ENCODE peak calls at places on chromosome 19, in nine cellular contexts. J is choroid plexus epithelial cell, P is iris pigment epithelial cell, E is GM04504, F is esophagus squamous epithelium, V is non-pigmented ciliary epithelial cell, K is pons, S is hypothalamus, X is HTR-8/SVneo. M is an unnamed sample.

GRCh38 chr19:18697680-18698079 is 14.2 kb downstream of the CRTC1 start:
- DNase-seq in J (no peak), P (no peak), E (no peak), F (no peak), V (no peak), K (no peak), S (no peak), X (no peak), M (no peak)

GRCh38 chr19:11451942-11452813 is 16.7 kb downstream of the PRKCSH start:
- DNase-seq in J (peak), P (no peak), E (no peak), F (no peak), V (no peak), K (no peak), S (no peak), X (no peak), M (no peak)

GRCh38 chr19:45161715-45162463 is 1.1 kb upstream of the NKPD1 start:
- DNase-seq in J (peak), P (peak), E (no peak), F (no peak), V (no peak), K (no peak), S (no peak), X (no peak), M (no peak)

GRCh38 chr19:44278181-44278690 is 18.6 kb downstream of the ZNF233 start:
- DNase-seq in J (no peak), P (peak), E (no peak), F (no peak), V (no peak), K (no peak), S (no peak), X (no peak), M (no peak)

GRCh38 chr19:4717191-4717965 is 6.3 kb downstream of the DPP9 start:
- DNase-seq in J (peak), P (peak), E (no peak), F (no peak), V (peak), K (no peak), S (no peak), X (peak), M (no peak)

GRCh38 chr19:38778733-38779132 is 5.4 kb upstream of the LGALS7 start:
- DNase-seq in J (no peak), P (no peak), E (no peak), F (no peak), V (no peak), K (no peak), S (no peak), X (no peak), M (no peak)

GRCh38 chr19:6065685-6066365 is 44.5 kb downstream of the RFX2 start:
- DNase-seq in J (no peak), P (no peak), E (no peak), F (no peak), V (no peak), K (no peak), S (no peak), X (no peak), M (peak)

GRCh38 chr19:21046489-21046888 is 26.0 kb downstream of the ZNF430 start:
- DNase-seq in J (no peak), P (no peak), E (no peak), F (no peak), V (no peak), K (no peak), S (no peak), X (no peak), M (no peak)

GRCh38 chr19:1264801-1265610 is 4.1 kb upstream of the CIRBP start:
- DNase-seq in J (peak), P (peak), E (peak), F (no peak), V (no peak), K (no peak), S (no peak), X (peak), M (no peak)

GRCh38 chr19:4045597-4046361 is 20.9 kb downstream of the ZBTB7A start:
- DNase-seq in J (no peak), P (no peak), E (no peak), F (no peak), V (no peak), K (no peak), S (no peak), X (no peak), M (no peak)

GRCh38 chr19:56840452-56841193 is at the start of the genes PEG3 and ZIM2:
- DNase-seq in J (no peak), P (no peak), E (no peak), F (no peak), V (no peak), K (peak), S (peak), X (no peak), M (no peak)

GRCh38 chr19:48274173-48274572 is 4.3 kb downstream of the ZNF114 start:
- DNase-seq in J (no peak), P (no peak), E (no peak), F (no peak), V (no peak), K (no peak), S (no peak), X (peak), M (no peak)

GRCh38 chr19:13794388-13794751 is 873 bp upstream of the ZSWIM4 start:
- DNase-seq in J (peak), P (peak), E (peak), F (no peak), V (peak), K (no peak), S (no peak), X (peak), M (no peak)

GRCh38 chr19:30416375-30416774 is 44.2 kb downstream of the ZNF536 start:
- DNase-seq in J (no peak), P (no peak), E (no peak), F (no peak), V (no peak), K (no peak), S (no peak), X (no peak), M (no peak)

GRCh38 chr19:48415395-48415794 is 21.9 kb downstream of the GRIN2D start:
- DNase-seq in J (peak), P (peak), E (no peak), F (no peak), V (no peak), K (peak), S (no peak), X (no peak), M (peak)

GRCh38 chr19:5828661-5829566 is 10.6 kb downstream of the FUT6 start:
- DNase-seq in J (peak), P (peak), E (no peak), F (no peak), V (no peak), K (no peak), S (no peak), X (no peak), M (no peak)

GRCh38 chr19:5339470-5339949 is 1.1 kb downstream of the PTPRS start:
- DNase-seq in J (no peak), P (no peak), E (no peak), F (no peak), V (no peak), K (no peak), S (no peak), X (no peak), M (no peak)

GRCh38 chr19:14383898-14384669 is 2.8 kb downstream of the ADGRE5 start:
- DNase-seq in J (peak), P (peak), E (peak), F (no peak), V (no peak), K (peak), S (no peak), X (peak), M (peak)

GRCh38 chr19:53865918-53866696 is 1.6 kb upstream of the MYADM start:
- DNase-seq in J (peak), P (peak), E (no peak), F (no peak), V (no peak), K (peak), S (no peak), X (no peak), M (peak)

GRCh38 chr19:10915511-10916091 is 12.8 kb downstream of the YIPF2 start:
- DNase-seq in J (peak), P (peak), E (peak), F (no peak), V (no peak), K (no peak), S (no peak), X (peak), M (no peak)

GRCh38 chr19:14496849-14497346 is 971 bp upstream of the GIPC1 start:
- DNase-seq in J (no peak), P (no peak), E (no peak), F (no peak), V (no peak), K (peak), S (no peak), X (no peak), M (no peak)

GRCh38 chr19:1236566-1236965 is 1.2 kb downstream of the CBARP start:
- DNase-seq in J (no peak), P (no peak), E (no peak), F (no peak), V (no peak), K (no peak), S (no peak), X (no peak), M (no peak)

GRCh38 chr19:1041835-1042685 is 2.2 kb downstream of the ABCA7 start:
- DNase-seq in J (no peak), P (no peak), E (no peak), F (no peak), V (no peak), K (no peak), S (no peak), X (no peak), M (no peak)

GRCh38 chr19:45527731-45528130 is 20.5 kb downstream of the VASP start:
- DNase-seq in J (no peak), P (no peak), E (no peak), F (no peak), V (no peak), K (no peak), S (no peak), X (no peak), M (no peak)

GRCh38 chr19:10707440-10707839 is 6.2 kb downstream of the QTRT1 start:
- DNase-seq in J (no peak), P (no peak), E (no peak), F (no peak), V (no peak), K (no peak), S (no peak), X (no peak), M (no peak)

GRCh38 chr19:5753743-5754142 is 30.8 kb downstream of the PRR22 start:
- DNase-seq in J (no peak), P (no peak), E (no peak), F (no peak), V (no peak), K (no peak), S (no peak), X (no peak), M (no peak)

GRCh38 chr19:33740811-33741396 is 55.8 kb upstream of the KCTD15 start:
- DNase-seq in J (peak), P (peak), E (peak), F (no peak), V (no peak), K (no peak), S (no peak), X (peak), M (no peak)

GRCh38 chr19:16325671-16326400 is 1.2 kb downstream of the KLF2 start:
- DNase-seq in J (peak), P (no peak), E (no peak), F (no peak), V (no peak), K (no peak), S (no peak), X (peak), M (peak)

GRCh38 chr19:1394252-1395193 is 6.8 kb downstream of the GAMT start:
- DNase-seq in J (no peak), P (no peak), E (no peak), F (no peak), V (no peak), K (no peak), S (no peak), X (no peak), M (no peak)

GRCh38 chr19:38667552-38668205 is 20.2 kb downstream of the ACTN4 start:
- DNase-seq in J (peak), P (peak), E (no peak), F (no peak), V (peak), K (peak), S (no peak), X (no peak), M (no peak)

GRCh38 chr19:18672606-18673337 is 10.7 kb upstream of the CRTC1 start:
- DNase-seq in J (peak), P (peak), E (no peak), F (no peak), V (no peak), K (peak), S (no peak), X (no peak), M (no peak)

GRCh38 chr19:3360494-3361383 is 5.6 kb upstream of the NFIC start:
- DNase-seq in J (no peak), P (peak), E (no peak), F (no peak), V (no peak), K (peak), S (peak), X (no peak), M (peak)

GRCh38 chr19:48588670-48589399 is 17.7 kb upstream of the SPACA4 start:
- DNase-seq in J (peak), P (peak), E (no peak), F (no peak), V (no peak), K (peak), S (peak), X (peak), M (peak)

GRCh38 chr19:18160441-18160791 is 7.5 kb downstream of the PIK3R2 start:
- DNase-seq in J (no peak), P (no peak), E (no peak), F (no peak), V (no peak), K (no peak), S (no peak), X (no peak), M (no peak)

GRCh38 chr19:1104452-1105216 is 840 bp downstream of the GPX4 start:
- DNase-seq in J (peak), P (peak), E (peak), F (no peak), V (no peak), K (peak), S (peak), X (peak), M (peak)

GRCh38 chr19:7636691-7637373 is at the start of gene STXBP2:
- DNase-seq in J (peak), P (peak), E (no peak), F (peak), V (no peak), K (no peak), S (no peak), X (no peak), M (peak)